ENCODE peak calls at places on chromosomes 3 and 15, in four cellular contexts. I is PC-3, A is neuronal stem cell, S is endothelial cell of umbilical vein. E is an unnamed sample. For H3K9me3, the result is how much of the 10 kb centered on the place peaks cover.

GRCh38 chr15:49301562-49301961 is 121.5 kb upstream of the FGF7 start:
- DNase-seq in A (no peak), I (peak), S (no peak), E (no peak)

GRCh38 chr3:186783731-186784515 is 546 bp downstream of the EIF4A2 start:
- DNase-seq in A (peak), S (peak), I (peak), E (peak)

GRCh38 chr3:46095307-46095706 is 68.0 kb upstream of the XCR1 start:
- DNase-seq in S (no peak), A (no peak), I (no peak), E (no peak)

GRCh38 chr3:127839099-127839498 is 16.8 kb upstream of the MGLL start:
- DNase-seq in A (no peak), I (no peak), S (no peak), E (no peak)

GRCh38 chr3:150005243-150006102 is 34.8 kb upstream of the PFN2 start:
- DNase-seq in S (no peak), I (peak), A (no peak), E (no peak)

GRCh38 chr15:39789736-39790135 is 7.1 kb upstream of the FSIP1 start:
- DNase-seq in S (no peak), I (no peak), A (no peak), E (no peak)

GRCh38 chr15:47743886-47744285 is 26.6 kb downstream of the SEMA6D start:
- DNase-seq in I (no peak), S (no peak), A (no peak), E (no peak)

GRCh38 chr3:187101184-187102072 is 37.9 kb downstream of the RPL39L start:
- DNase-seq in I (no peak), A (no peak), S (peak), E (no peak)

GRCh38 chr3:20773320-20773984 is 587.4 kb upstream of the SGO1 start:
- DNase-seq in A (no peak), S (no peak), I (no peak), E (no peak)

GRCh38 chr3:179321585-179322322 is 1.1 kb upstream of the ZNF639 start:
- DNase-seq in S (peak), A (no peak), I (peak), E (peak)

GRCh38 chr3:157520485-157521184 is 17.4 kb upstream of the VEPH1 start:
- DNase-seq in S (no peak), I (no peak), A (no peak), E (no peak)

GRCh38 chr3:129259612-129260477 is 10.4 kb downstream of the COPG1 start:
- DNase-seq in A (no peak), S (no peak), I (no peak), E (no peak)

GRCh38 chr3:154886437-154886836 is 193.7 kb upstream of the MME start:
- DNase-seq in S (no peak), A (no peak), I (peak), E (no peak)
- H3K9me3 ChIP-seq in S (under half), A (under half), I (under half), E (under half)

GRCh38 chr15:34729886-34730285 is 24.9 kb downstream of the GJD2 start:
- DNase-seq in I (no peak), A (no peak), S (no peak), E (no peak)

GRCh38 chr15:34725565-34725964 is 29.2 kb downstream of the GJD2 start:
- DNase-seq in I (no peak), S (no peak), A (no peak), E (no peak)

GRCh38 chr15:34729056-34729455 is 25.7 kb downstream of the GJD2 start:
- DNase-seq in A (no peak), I (no peak), S (no peak), E (no peak)

GRCh38 chr15:34724486-34724885 is 30.3 kb downstream of the GJD2 start:
- DNase-seq in A (no peak), I (no peak), S (no peak), E (no peak)

GRCh38 chr15:34726407-34727100 is 28.2 kb downstream of the GJD2 start:
- DNase-seq in S (no peak), I (no peak), A (no peak), E (no peak)
- H3K4me3 ChIP-seq in S (no peak), I (no peak), A (no peak), E (no peak)

GRCh38 chr15:62896969-62897486 is 145.5 kb upstream of the TPM1 start:
- DNase-seq in A (peak), I (peak), S (peak), E (peak)

GRCh38 chr15:62895905-62896316 is 146.6 kb upstream of the TPM1 start:
- DNase-seq in A (no peak), I (peak), S (peak), E (no peak)

GRCh38 chr15:62895139-62895866 is 147.2 kb upstream of the TPM1 start:
- DNase-seq in A (no peak), I (peak), S (peak), E (no peak)

GRCh38 chr15:62896380-62896866 is 146.1 kb upstream of the TPM1 start:
- DNase-seq in A (no peak), I (peak), S (no peak), E (no peak)

GRCh38 chr15:62894322-62895085 is 148.0 kb upstream of the TPM1 start:
- DNase-seq in S (no peak), I (peak), A (no peak), E (no peak)
- H2AFZ ChIP-seq in S (peak), I (no peak), A (no peak), E (no peak)

GRCh38 chr3:37772773-37773291 is 88.8 kb upstream of the CTDSPL start:
- DNase-seq in S (no peak), I (no peak), A (no peak), E (no peak)

GRCh38 chr3:37770938-37771918 is 90.5 kb upstream of the CTDSPL start:
- DNase-seq in S (peak), I (no peak), A (no peak), E (no peak)

GRCh38 chr3:37773471-37773870 is 88.2 kb upstream of the CTDSPL start:
- DNase-seq in S (no peak), A (no peak), I (no peak), E (no peak)

GRCh38 chr3:37768107-37768809 is 93.4 kb upstream of the CTDSPL start:
- DNase-seq in I (peak), S (peak), A (no peak), E (no peak)

GRCh38 chr3:37770336-37770735 is 91.3 kb upstream of the CTDSPL start:
- DNase-seq in S (peak), I (no peak), A (no peak), E (no peak)
- H3K9me3 ChIP-seq in S (under half), I (under half), A (under half), E (under half)

DNA sequence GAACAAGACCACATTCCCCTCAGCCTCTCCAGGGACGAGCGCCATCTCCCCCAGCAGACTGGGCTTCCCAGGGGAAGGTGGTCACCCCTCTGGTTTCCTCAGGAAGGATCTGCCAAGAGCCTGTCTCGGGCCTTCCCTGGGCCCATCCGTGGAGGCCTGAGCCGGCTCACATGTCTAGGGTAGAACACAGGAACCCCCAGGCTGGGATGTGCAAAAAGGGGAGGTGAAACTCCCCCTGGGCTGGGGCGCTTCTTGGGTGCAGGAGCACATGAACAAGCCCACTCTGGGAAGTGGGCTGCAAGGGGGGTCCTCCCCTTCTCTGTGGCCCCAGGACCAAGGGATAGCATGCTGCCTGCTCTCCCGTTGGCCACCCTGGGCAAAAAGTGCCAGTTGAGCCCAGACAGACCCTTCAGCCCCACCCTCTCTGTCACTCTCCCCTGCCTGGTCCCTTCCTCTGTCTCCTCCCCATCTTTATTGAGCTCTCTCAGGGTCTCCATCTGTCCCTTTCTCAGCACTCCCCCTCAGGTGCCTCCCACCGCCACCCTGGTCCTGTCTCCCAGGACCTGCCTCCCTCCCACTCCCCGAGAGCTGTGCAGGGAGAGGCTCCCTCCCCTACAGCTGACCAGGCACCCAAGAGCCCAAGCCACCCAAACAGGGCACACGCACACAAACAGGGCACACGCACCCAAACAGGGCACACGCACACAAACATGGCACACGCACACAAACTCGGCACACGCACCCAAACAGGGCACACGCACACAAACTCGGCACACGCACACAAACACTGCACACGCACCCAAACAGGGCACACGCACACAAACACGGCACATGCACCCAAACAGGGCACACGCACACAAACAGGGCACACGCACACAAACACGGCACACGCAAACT is 864 bp downstream of the SEMA3G start:
- DNase-seq in S (no peak), I (no peak), A (no peak), E (no peak)
- H3K4me3 ChIP-seq in S (no peak), I (no peak), A (no peak), E (peak)

DNA sequence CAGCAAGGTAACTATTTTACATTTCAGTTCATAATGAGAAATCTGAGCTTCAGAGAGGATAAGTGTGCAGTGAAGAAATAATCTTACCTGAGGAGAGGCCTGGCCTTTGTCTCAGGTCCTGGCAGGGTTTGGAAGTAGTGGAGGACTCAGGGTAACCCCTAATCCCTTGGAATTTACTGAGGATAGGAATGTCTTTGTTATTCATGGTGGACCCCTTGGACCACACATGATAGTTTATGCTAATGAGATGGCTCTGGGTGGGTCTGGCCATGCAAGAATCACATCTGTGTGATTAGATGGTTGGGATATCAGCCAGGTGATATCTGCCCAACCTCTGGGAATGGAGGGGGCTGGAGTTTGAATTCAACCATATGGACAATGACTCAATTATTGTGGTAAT is 65.0 kb upstream of the DAZL start:
- DNase-seq in S (no peak), A (no peak), I (no peak), E (peak)
- H2AFZ ChIP-seq in S (no peak), A (no peak), I (no peak), E (no peak)

GRCh38 chr15:25226360-25226759 is 212.5 kb downstream of the UBE3A start:
- DNase-seq in A (no peak), I (no peak), S (no peak), E (no peak)
- H3K9me3 ChIP-seq in A (under half), I (under half), S (under half), E (under half)

DNA sequence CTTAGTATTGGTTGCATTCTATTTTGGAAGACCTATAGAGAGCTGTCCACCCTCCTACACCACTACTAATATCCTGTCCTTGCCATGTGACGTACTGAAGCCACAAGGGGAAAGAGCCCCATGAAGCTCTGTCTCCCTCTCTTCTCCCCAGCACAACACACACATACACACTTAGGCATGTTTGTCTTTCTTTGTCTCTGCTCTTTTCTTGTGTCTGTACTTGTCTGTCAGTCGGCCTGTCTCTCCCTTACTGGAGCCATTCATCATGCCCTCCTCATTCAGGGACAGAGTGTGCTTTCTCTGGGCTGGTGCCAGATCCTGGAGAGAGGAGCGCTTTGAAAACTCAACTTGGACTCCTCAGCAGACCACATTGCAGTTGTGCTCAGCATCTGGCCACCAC is 47.6 kb downstream of the PSMD6 start:
- DNase-seq in A (no peak), S (peak), I (no peak), E (no peak)
- H3K4me3 ChIP-seq in A (no peak), S (no peak), I (no peak), E (no peak)

E was measured in neural progenitor cell.